ENCODE peak calls at places on chromosomes 11 and 22, in eight cellular contexts. H is AG08396; G is progenitor cell of endocrine pancreas; V is NCI-H1930; R is left ventricle myocardium superior; T is pancreas; P is stimulated activated CD8-positive, alpha-beta memory T cell treated with anti-CD3 and anti-CD28 coated beads, Interleukin-4, amount 100 ng/mL, for 1 hour; C is NCI-H510A. U is an unnamed sample.

GRCh38 chr11:91396243-91397133 is 828.1 kb upstream of the FAT3 start:
- DNase-seq in G (no peak), R (no peak), V (no peak), C (peak; percentile 20), H (no peak), T (no peak), P (no peak), U (no peak)

GRCh38 chr11:7555067-7555699 is 41.4 kb downstream of the PPFIBP2 start:
- DNase-seq in T (peak; percentile 56), P (no peak), C (no peak), G (no peak), R (peak; percentile 88), V (peak; percentile 68), H (no peak), U (no peak)

GRCh38 chr11:11977206-11977938 is 31.1 kb downstream of the DKK3 start:
- DNase-seq in G (no peak), T (no peak), R (peak; percentile 76), H (peak; percentile 79), V (no peak), C (no peak), P (no peak), U (no peak)

GRCh38 chr22:20918663-20919220 is 1.5 kb downstream of the CRKL start:
- DNase-seq in P (no peak), H (no peak), G (no peak), T (no peak), C (no peak), V (no peak), R (no peak), U (no peak)

GRCh38 chr22:18032455-18033101 is 8.2 kb upstream of the MICAL3 start:
- DNase-seq in C (no peak), H (no peak), P (no peak), T (no peak), R (no peak), V (no peak), G (no peak), U (no peak)

GRCh38 chr11:62801071-62801470 is 4.2 kb downstream of the NXF1 start:
- DNase-seq in R (no peak), V (no peak), H (no peak), C (no peak), G (no peak), P (no peak), T (no peak), U (no peak)

GRCh38 chr11:85310479-85310878 is 316.7 kb downstream of the DLG2 start:
- DNase-seq in V (no peak), T (no peak), H (no peak), R (no peak), C (no peak), P (no peak), G (no peak), U (no peak)

GRCh38 chr11:44186531-44186930 is 91.1 kb downstream of the EXT2 start:
- DNase-seq in T (no peak), R (no peak), H (no peak), C (no peak), G (no peak), V (no peak), P (no peak), U (no peak)

GRCh38 chr22:50694099-50694498 is 21.5 kb downstream of the SHANK3 start:
- DNase-seq in H (no peak), C (no peak), G (no peak), P (no peak), V (no peak), T (no peak), R (no peak), U (no peak)

GRCh38 chr11:106553304-106553703 is 465.0 kb downstream of the GUCY1A2 start:
- DNase-seq in C (no peak), G (no peak), R (no peak), T (no peak), V (no peak), H (no peak), P (no peak), U (no peak)

GRCh38 chr11:65500262-65501004 is 1.6 kb downstream of the MALAT1 start:
- DNase-seq in H (no peak), C (no peak), T (no peak), G (no peak), P (no peak), R (peak; percentile 48), V (no peak), U (no peak)

GRCh38 chr11:83818349-83818748 is 532.2 kb upstream of the CCDC90B start:
- DNase-seq in V (no peak), P (no peak), C (no peak), R (no peak), H (no peak), G (no peak), T (no peak), U (no peak)

GRCh38 chr11:28505216-28505615 is 397.0 kb downstream of the METTL15 start:
- DNase-seq in G (no peak), P (no peak), V (no peak), H (no peak), C (no peak), T (no peak), R (no peak), U (no peak)

GRCh38 chr11:910589-911030 is at the start of gene CHID1:
- DNase-seq in G (peak; percentile 90), R (peak; percentile 93), H (peak; percentile 97), P (peak; percentile 66), T (peak; percentile 88), C (peak; percentile 56), V (peak; percentile 86), U (peak; percentile 58)

GRCh38 chr11:104075091-104075490 is 38.7 kb downstream of the DDI1 start:
- DNase-seq in P (no peak), C (no peak), R (no peak), V (no peak), H (no peak), G (no peak), T (no peak), U (no peak)

U was measured in NCI-H2171.